ENCODE peak calls at places on chromosomes 16 and 17, in seven cellular contexts. N is stomach, Q is spleen, Y is HCT116, D is transverse colon, Z is testis, K is heart left ventricle. E is an unnamed sample. For H3K9me3, the result is how much of the 10 kb centered on the place peaks cover.

GRCh38 chr16:89572478-89573205 is 2.9 kb upstream of the CPNE7 start:
- DNase-seq in Z (no peak), N (no peak), D (no peak), K (no peak), Q (no peak), Y (no peak), E (no peak)

GRCh38 chr17:47423406-47424295 is 99.9 kb downstream of the EFCAB13 start:
- DNase-seq in K (no peak), Z (peak), N (peak), D (peak), Q (peak), Y (no peak), E (peak)

GRCh38 chr17:17398188-17398927 is 78.4 kb upstream of the MED9 start:
- DNase-seq in K (peak), Q (no peak), Z (peak), Y (no peak), N (no peak), D (no peak), E (peak)

GRCh38 chr17:32516940-32517711 is 30.3 kb downstream of the CDK5R1 start:
- DNase-seq in Y (no peak), D (no peak), K (no peak), Q (no peak), Z (no peak), N (no peak), E (no peak)

GRCh38 chr17:5793899-5794298 is 209.6 kb upstream of the NLRP1 start:
- DNase-seq in N (no peak), K (no peak), Y (no peak), Q (no peak), Z (no peak), D (no peak), E (no peak)

GRCh38 chr16:78984887-78985464 is 615.6 kb downstream of the MAF start:
- DNase-seq in Z (no peak), N (no peak), Y (no peak), Q (no peak), K (peak), D (no peak), E (peak)

GRCh38 chr17:199195-199604 is 17.8 kb upstream of the DOC2B start:
- DNase-seq in D (no peak), Y (no peak), N (no peak), K (no peak), Z (peak), Q (peak), E (no peak)

GRCh38 chr16:87891763-87892162 is 22.5 kb upstream of the SLC7A5 start:
- DNase-seq in Z (no peak), K (no peak), Y (no peak), Q (no peak), D (no peak), N (no peak), E (no peak)

GRCh38 chr17:76124582-76125390 is 16.3 kb downstream of the FOXJ1 start:
- DNase-seq in K (no peak), Z (no peak), D (no peak), N (no peak), Q (no peak), Y (no peak), E (no peak)
- TF ChIP-seq CTCF in K (no peak), Z (no peak), D (no peak), N (no peak), Q (no peak), Y (peak), E (no peak)

GRCh38 chr17:49573510-49574282 is 2.0 kb upstream of the NXPH3 start:
- DNase-seq in N (no peak), Y (no peak), Q (peak), Z (no peak), K (no peak), D (no peak), E (no peak)
- H3K27ac ChIP-seq in N (peak), Y (no peak), Q (no peak), Z (no peak), K (no peak), D (peak), E (peak)

GRCh38 chr16:83890359-83890758 is 8.6 kb upstream of the MLYCD start:
- DNase-seq in N (no peak), Q (no peak), Y (no peak), D (no peak), K (no peak), Z (no peak), E (no peak)

GRCh38 chr16:83887564-83887963 is 11.4 kb upstream of the MLYCD start:
- DNase-seq in D (no peak), Q (no peak), N (no peak), Y (no peak), K (no peak), Z (no peak), E (no peak)

GRCh38 chr16:83887088-83887487 is 11.8 kb upstream of the MLYCD start:
- DNase-seq in K (no peak), N (peak), Y (peak), Z (peak), D (peak), Q (no peak), E (no peak)

GRCh38 chr16:83888672-83889044 is 10.3 kb upstream of the MLYCD start:
- DNase-seq in K (no peak), D (no peak), Y (no peak), N (no peak), Z (peak), Q (no peak), E (no peak)

DNA sequence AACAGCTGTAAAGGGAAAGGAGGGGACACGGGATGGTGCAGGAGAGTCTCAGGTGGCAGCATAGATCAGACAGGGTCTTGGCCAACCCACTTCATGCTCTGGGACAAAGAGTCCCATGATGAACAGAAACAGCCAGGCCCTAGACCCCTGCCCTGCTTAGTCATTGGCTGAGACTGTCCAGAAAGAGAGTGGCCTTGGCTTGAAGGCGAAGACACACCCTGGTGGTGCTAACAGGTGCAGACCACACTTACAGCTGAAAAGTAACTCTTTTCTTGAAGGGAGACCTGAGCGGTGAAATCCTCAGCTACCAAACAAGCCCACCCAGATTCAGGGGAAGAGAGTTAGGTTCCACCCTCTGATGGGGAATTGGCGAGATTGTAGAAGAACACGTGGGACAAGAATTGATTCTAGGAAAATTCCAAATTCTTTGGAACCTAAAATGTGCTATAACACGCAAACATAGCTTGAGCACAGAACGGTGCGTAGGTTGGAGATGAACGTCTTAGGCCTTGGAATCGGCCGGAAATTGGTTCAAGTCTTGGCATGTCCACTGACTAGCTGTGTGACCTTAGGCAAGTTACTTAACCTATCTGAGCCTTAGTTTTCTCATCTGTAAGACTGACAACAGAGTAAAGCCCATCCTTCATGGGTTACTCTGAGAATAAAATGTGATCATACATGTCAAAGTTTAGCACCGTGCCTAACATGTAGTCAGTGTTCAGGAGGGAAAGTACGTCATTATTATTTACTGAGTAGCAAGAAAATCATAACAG is 12.5 kb upstream of the MLYCD start:
- DNase-seq in N (no peak), Z (no peak), Y (no peak), D (no peak), K (no peak), Q (no peak), E (no peak)
- H3K9me3 ChIP-seq in N (under half), Z (under half), Y (under half), D (under half), K (under half), Q (under half), E (under half)

GRCh38 chr16:82580293-82580900 is 46.4 kb upstream of the CDH13 start:
- DNase-seq in Z (peak), K (peak), N (peak), D (no peak), Y (peak), Q (no peak), E (no peak)

GRCh38 chr16:82583415-82583814 is 43.4 kb upstream of the CDH13 start:
- DNase-seq in Z (no peak), N (no peak), K (no peak), Y (no peak), Q (no peak), D (no peak), E (no peak)

GRCh38 chr16:82584553-82585152 is 42.1 kb upstream of the CDH13 start:
- DNase-seq in D (no peak), N (no peak), Z (no peak), K (peak), Q (no peak), Y (no peak), E (no peak)

GRCh38 chr16:82585675-82586074 is 41.1 kb upstream of the CDH13 start:
- DNase-seq in K (no peak), Q (no peak), D (no peak), Z (no peak), N (no peak), Y (no peak), E (no peak)

DNA sequence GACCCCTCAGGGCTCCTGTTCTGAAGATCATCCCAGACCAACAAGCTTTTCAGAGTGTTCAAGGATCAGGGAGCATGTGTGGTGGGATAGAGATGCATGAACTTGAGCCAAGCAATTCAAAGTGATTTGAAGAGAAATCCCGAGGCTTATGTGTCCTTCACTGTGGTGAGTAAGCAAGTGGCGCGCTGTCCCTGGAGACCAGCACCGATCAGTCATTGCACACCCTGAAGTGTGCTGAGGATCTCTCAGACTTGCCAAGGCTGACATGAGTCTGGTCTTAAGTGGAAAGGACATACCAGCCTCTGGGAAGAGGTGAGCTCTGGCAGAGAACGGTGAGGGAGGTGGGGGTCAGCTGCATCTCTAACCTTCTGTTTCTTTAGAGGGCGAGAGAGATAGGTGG is 43.8 kb upstream of the CDH13 start:
- DNase-seq in Q (no peak), Y (no peak), N (no peak), Z (no peak), D (no peak), K (no peak), E (no peak)
- TF ChIP-seq CTCF in Q (no peak), Y (no peak), N (no peak), Z (no peak), D (no peak), K (no peak), E (no peak)

GRCh38 chr17:72606656-72607055 is 485.8 kb downstream of the SLC39A11 start:
- DNase-seq in Q (no peak), N (no peak), Y (no peak), Z (no peak), K (no peak), D (no peak), E (no peak)

GRCh38 chr17:72605543-72605942 is 484.7 kb downstream of the SOX9 start:
- DNase-seq in K (no peak), N (no peak), Y (no peak), D (no peak), Q (no peak), Z (peak), E (no peak)

GRCh38 chr17:72602517-72603345 is 481.9 kb downstream of the SOX9 start:
- DNase-seq in N (peak), D (peak), Q (no peak), K (no peak), Z (peak), Y (peak), E (no peak)

GRCh38 chr17:72603346-72604242 is 482.8 kb downstream of the SOX9 start:
- DNase-seq in Z (no peak), Y (no peak), K (no peak), N (no peak), Q (no peak), D (no peak), E (no peak)

GRCh38 chr17:72604518-72604917 is 483.7 kb downstream of the SOX9 start:
- DNase-seq in N (no peak), Q (no peak), Z (no peak), K (no peak), Y (no peak), D (no peak), E (no peak)
- H3K27ac ChIP-seq in N (no peak), Q (no peak), Z (no peak), K (no peak), Y (no peak), D (no peak), E (no peak)

GRCh38 chr16:3389663-3390338 is 11.0 kb downstream of the ZSCAN32 start:
- DNase-seq in Z (no peak), Y (no peak), D (no peak), K (no peak), Q (no peak), N (no peak), E (no peak)

GRCh38 chr16:3383045-3383448 is 17.8 kb downstream of the ZSCAN32 start:
- DNase-seq in Q (no peak), Z (no peak), K (no peak), Y (no peak), D (no peak), N (no peak), E (no peak)

GRCh38 chr16:3388325-3388724 is 12.5 kb downstream of the ZSCAN32 start:
- DNase-seq in Q (no peak), K (no peak), Y (no peak), Z (no peak), N (no peak), D (no peak), E (no peak)
- H3K9me3 ChIP-seq in Q (half or more), K (half or more), Y (under half), Z (under half), N (half or more), D (under half), E (half or more)

DNA sequence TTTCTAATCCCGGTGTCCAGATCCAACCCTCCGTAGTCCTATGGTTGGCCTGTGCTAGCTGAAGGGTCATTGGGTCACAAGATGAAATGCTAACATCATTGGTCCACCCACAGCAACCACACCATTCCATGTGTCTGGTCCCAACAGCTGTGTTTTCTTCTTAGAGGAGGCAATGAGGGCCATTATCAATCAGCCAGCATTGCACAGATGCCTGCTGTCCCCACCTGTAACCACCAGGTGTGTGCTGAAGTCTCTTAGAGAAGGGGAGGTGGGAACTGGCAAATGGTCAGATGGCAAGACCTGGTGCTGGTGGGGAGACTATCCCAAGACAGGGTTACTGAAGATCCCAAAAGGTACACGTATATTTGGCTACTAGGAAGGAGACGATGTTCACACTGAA is 37.4 kb downstream of the HIC1 start:
- DNase-seq in Y (no peak), Q (no peak), K (peak), Z (no peak), N (no peak), D (no peak), E (no peak)
- TF ChIP-seq CTCF in Y (peak), Q (no peak), K (no peak), Z (no peak), N (no peak), D (no peak), E (no peak)

GRCh38 chr16:30901201-30902069 is 5.0 kb downstream of the CTF1 start:
- DNase-seq in Z (no peak), N (no peak), K (no peak), Q (no peak), Y (no peak), D (no peak), E (no peak)

GRCh38 chr16:30903002-30903401 is 6.6 kb downstream of the CTF1 start:
- DNase-seq in Z (no peak), D (no peak), K (no peak), Q (no peak), N (no peak), Y (no peak), E (no peak)

GRCh38 chr16:30902070-30902972 is 5.9 kb downstream of the CTF1 start:
- DNase-seq in D (peak), Z (peak), K (peak), Y (no peak), Q (peak), N (peak), E (peak)

GRCh38 chr16:30903596-30903995 is 7.2 kb downstream of the CTF1 start:
- DNase-seq in N (no peak), Z (no peak), Y (no peak), K (peak), D (no peak), Q (no peak), E (no peak)

DNA sequence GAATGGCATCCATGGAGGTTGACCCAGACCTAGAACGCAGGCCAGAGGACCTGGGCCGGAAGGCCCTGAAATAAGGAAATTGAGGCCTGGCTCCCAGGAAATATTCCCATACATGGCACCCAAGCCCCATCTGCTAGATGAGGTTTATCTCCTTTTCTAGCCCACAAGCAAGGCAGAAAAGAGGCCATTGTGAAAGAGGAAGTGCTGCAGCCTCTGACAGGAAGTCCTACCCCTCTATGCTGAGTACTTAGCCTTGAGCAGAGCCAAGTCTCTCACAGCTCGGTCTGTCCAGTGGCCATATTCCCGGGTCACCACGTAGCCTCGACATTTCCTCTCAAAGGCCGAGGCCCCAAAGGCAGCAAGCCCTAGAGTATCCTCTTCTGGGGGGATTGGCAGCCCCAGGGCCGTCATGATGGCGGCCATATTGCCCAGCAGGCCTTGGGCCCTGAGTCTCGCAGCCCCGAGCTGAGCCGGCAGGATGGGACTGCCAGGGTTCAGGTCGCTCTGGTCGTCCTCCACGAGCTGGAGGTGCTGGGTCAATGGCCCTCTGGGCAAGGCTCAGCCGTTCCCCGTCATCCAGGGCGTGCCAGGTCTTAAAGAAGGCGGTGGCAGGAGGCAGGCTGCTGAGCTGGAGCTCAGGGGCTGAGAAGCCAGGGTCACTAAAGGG is 7.8 kb downstream of the CTF1 start:
- DNase-seq in N (no peak), K (no peak), Q (peak), Y (no peak), Z (no peak), D (no peak), E (no peak)
- H3K27ac ChIP-seq in N (peak), K (peak), Q (peak), Y (peak), Z (peak), D (peak), E (peak)